ENCODE peak calls at places on chromosomes 16 and 17, in four cellular contexts. E, R, T and D are unnamed samples.

GRCh38 chr16:11913425-11914079 is 2.2 kb downstream of the GSPT1 start:
- DNase-seq in E (peak; percentile 37), R (no peak), T (no peak), D (no peak)

GRCh38 chr17:47465165-47465564 is 65.7 kb upstream of the NPEPPS start:
- DNase-seq in E (no peak), R (no peak), T (no peak), D (no peak)

GRCh38 chr16:69378036-69378435 is 7.8 kb downstream of the TERF2 start:
- DNase-seq in E (no peak), R (no peak), T (no peak), D (peak; percentile 52)

GRCh38 chr16:58128721-58129096 is 472 bp downstream of the CFAP20 start:
- DNase-seq in E (peak; percentile 59), R (no peak), T (peak; percentile 58), D (no peak)

GRCh38 chr17:38428643-38429371 is 543 bp downstream of the ARHGAP23 start:
- DNase-seq in E (no peak), R (no peak), T (peak; percentile 70), D (no peak)

GRCh38 chr17:1959871-1960569 is 65.1 kb downstream of the RTN4RL1 start:
- DNase-seq in E (no peak), R (no peak), T (no peak), D (no peak)

GRCh38 chr17:34465756-34466155 is 102.7 kb upstream of the CCL1 start:
- DNase-seq in E (no peak), R (no peak), T (no peak), D (no peak)

GRCh38 chr17:51120739-51121619 is at the start of gene SPAG9:
- DNase-seq in E (peak; percentile 97), R (peak; percentile 60), T (peak; percentile 92), D (peak; percentile 90)

GRCh38 chr16:31472559-31473203 is 729 bp downstream of the TGFB1I1 start:
- DNase-seq in E (peak; percentile 71), R (no peak), T (peak; percentile 92), D (peak; percentile 58)

GRCh38 chr16:78665373-78665772 is 565.9 kb downstream of the WWOX start:
- DNase-seq in E (no peak), R (no peak), T (no peak), D (no peak)

GRCh38 chr16:47713225-47713595 is 252.1 kb downstream of the PHKB start:
- DNase-seq in E (peak; percentile 37), R (no peak), T (no peak), D (peak; percentile 37)

GRCh38 chr17:78357687-78358537 is 2.0 kb downstream of the SOCS3 start:
- DNase-seq in E (no peak), R (no peak), T (no peak), D (no peak)

GRCh38 chr17:81254955-81255717 is 16.0 kb downstream of the NDUFAF8 start:
- DNase-seq in E (peak; percentile 52), R (no peak), T (peak; percentile 68), D (peak; percentile 45)

GRCh38 chr16:66271074-66272060 is 95.1 kb upstream of the CDH5 start:
- DNase-seq in E (no peak), R (no peak), T (no peak), D (no peak)

GRCh38 chr16:67207857-67208524 is 9.1 kb downstream of the ELMO3 start:
- DNase-seq in E (peak; percentile 57), R (no peak), T (no peak), D (no peak)

GRCh38 chr17:40343126-40344119 is 21.1 kb downstream of the GJD3 start:
- DNase-seq in E (no peak), R (no peak), T (no peak), D (no peak)

GRCh38 chr16:28882476-28883180 is 4.3 kb downstream of the ATP2A1 start:
- DNase-seq in E (no peak), R (no peak), T (no peak), D (no peak)

GRCh38 chr16:3188925-3189825 is 1.2 kb downstream of the OR1F1 start:
- DNase-seq in E (peak; percentile 85), R (no peak), T (peak; percentile 96), D (peak; percentile 60)

GRCh38 chr17:41265078-41265477 is at the start of gene KRTAP9-6:
- DNase-seq in E (no peak), R (no peak), T (no peak), D (no peak)

GRCh38 chr16:68590201-68590994 is 51.3 kb downstream of the ZFP90 start:
- DNase-seq in E (peak; percentile 62), R (no peak), T (peak; percentile 97), D (peak; percentile 60)

GRCh38 chr17:237406-237955 is 56.0 kb upstream of the DOC2B start:
- DNase-seq in E (no peak), R (no peak), T (peak; percentile 51), D (no peak)

GRCh38 chr17:49763735-49764558 is at the start of gene FAM117A:
- DNase-seq in E (peak; percentile 99), R (peak; percentile 99), T (peak; percentile 91), D (peak; percentile 100)
- TF ChIP-seq POLR2A in E (peak; percentile 80), R (peak; percentile 97), T (peak; percentile 83), D (peak; percentile 97)

GRCh38 chr16:89911375-89911774 is 7.3 kb upstream of the MC1R start:
- DNase-seq in E (no peak), R (no peak), T (no peak), D (no peak)

GRCh38 chr16:89910717-89911354 is 7.8 kb upstream of the MC1R start:
- DNase-seq in E (no peak), R (no peak), T (no peak), D (no peak)

GRCh38 chr16:89912143-89912542 is 6.5 kb upstream of the MC1R start:
- DNase-seq in E (no peak), R (no peak), T (no peak), D (no peak)

GRCh38 chr16:89913408-89914387 is 5.0 kb upstream of the MC1R start:
- DNase-seq in E (no peak), R (no peak), T (no peak), D (no peak)

GRCh38 chr16:89912627-89913026 is 6.0 kb upstream of the MC1R start:
- DNase-seq in E (no peak), R (no peak), T (no peak), D (no peak)
- TF ChIP-seq HDAC6 in E (no peak), R (no peak), T (no peak), D (no peak)

GRCh38 chr17:28364665-28365363 is at the start of gene SEBOX:
- DNase-seq in E (no peak), R (no peak), T (no peak), D (no peak)
- TF ChIP-seq POLR2A in E (peak; percentile 21), R (peak; percentile 9), T (no peak), D (peak; percentile 14)

DNA sequence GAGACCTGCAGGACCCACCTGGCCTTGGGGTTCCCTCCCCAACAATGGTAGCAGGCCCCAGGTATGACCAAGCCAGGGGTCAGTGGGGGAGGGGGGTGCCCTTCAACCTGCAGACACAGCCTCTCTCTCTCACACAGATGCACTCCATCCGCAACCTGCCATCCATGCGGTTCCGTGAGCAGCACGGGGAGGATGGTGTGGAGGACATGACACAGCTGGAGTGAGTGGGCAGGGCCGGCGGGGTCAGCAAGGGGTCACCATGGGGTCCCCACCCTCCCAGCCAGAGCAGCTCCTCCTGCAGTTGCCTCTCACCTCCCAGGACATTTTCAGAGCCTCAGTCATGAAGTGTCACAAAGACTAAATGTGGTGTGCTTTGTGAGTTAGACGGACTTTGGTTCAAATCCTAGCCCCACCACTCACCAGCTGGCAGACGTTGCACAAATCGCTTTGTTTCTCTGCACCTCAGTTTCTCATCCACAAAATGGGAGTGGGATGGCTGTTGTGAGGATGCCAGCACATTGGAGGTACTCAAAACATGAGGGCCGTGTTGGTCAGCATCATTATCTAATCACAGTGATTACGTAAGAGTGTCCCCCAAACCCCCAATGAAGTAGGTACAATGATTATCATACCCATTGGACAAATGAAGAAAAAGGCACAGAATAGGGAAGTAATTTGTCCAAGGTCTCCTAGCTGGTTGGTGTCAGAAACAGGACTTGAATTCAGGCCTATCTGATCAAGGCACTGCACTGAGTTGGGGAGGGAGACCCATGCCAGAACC is 16.0 kb downstream of the MYO15A start:
- DNase-seq in E (no peak), R (no peak), T (no peak), D (no peak)
- TF ChIP-seq HDAC6 in E (no peak), R (no peak), T (no peak), D (no peak)